ENCODE peak calls at places on chromosomes 6 and 20, in five cellular contexts. R is upper lobe of left lung, L is stomach, Y is GM12865, W is progenitor cell of endocrine pancreas. A is an unnamed sample.

GRCh38 chr20:49335456-49335855 is 57.6 kb upstream of the ZNFX1 start:
- DNase-seq in W (no peak), R (peak), L (no peak), Y (no peak), A (no peak)

GRCh38 chr6:126030045-126030444 is 43.7 kb downstream of the TRMT11 start:
- DNase-seq in L (no peak), R (no peak), Y (no peak), W (no peak), A (no peak)

GRCh38 chr6:108737594-108738546 is 110.4 kb upstream of the ARMC2 start:
- DNase-seq in R (no peak), Y (peak), W (no peak), L (peak), A (no peak)

GRCh38 chr6:81832304-81832703 is 79.8 kb upstream of the TENT5A start:
- DNase-seq in W (no peak), L (no peak), Y (no peak), R (no peak), A (no peak)

GRCh38 chr20:40108321-40108720 is 580.7 kb downstream of the MAFB start:
- DNase-seq in R (no peak), W (no peak), L (no peak), Y (no peak), A (no peak)

GRCh38 chr20:33667245-33668086 is 723 bp downstream of the ACTL10 start:
- DNase-seq in L (peak), R (peak), W (no peak), Y (peak), A (peak)

GRCh38 chr6:134519456-134519855 is 201.5 kb upstream of the SGK1 start:
- DNase-seq in Y (peak), L (no peak), W (no peak), R (no peak), A (no peak)

GRCh38 chr6:130602151-130602770 is 224.9 kb upstream of the SMLR1 start:
- DNase-seq in W (no peak), R (no peak), L (no peak), Y (no peak), A (no peak)

GRCh38 chr20:48586728-48587127 is 241.1 kb downstream of the PREX1 start:
- DNase-seq in W (no peak), Y (no peak), R (no peak), L (peak), A (no peak)

GRCh38 chr6:115712562-115712961 is 348.1 kb downstream of the FRK start:
- DNase-seq in L (no peak), Y (no peak), R (no peak), W (no peak), A (no peak)

GRCh38 chr6:139568157-139568955 is 193.9 kb upstream of the CITED2 start:
- DNase-seq in L (no peak), R (no peak), Y (no peak), W (no peak), A (no peak)

GRCh38 chr6:30889138-30889885 is 5.0 kb downstream of the DDR1 start:
- DNase-seq in R (peak), W (no peak), L (no peak), Y (no peak), A (no peak)

GRCh38 chr20:32823078-32823477 is 3.3 kb downstream of the MAPRE1 start:
- DNase-seq in Y (no peak), R (no peak), L (no peak), W (no peak), A (no peak)

GRCh38 chr20:41428285-41428684 is 61.7 kb upstream of the EMILIN3 start:
- DNase-seq in L (no peak), W (no peak), Y (no peak), R (no peak), A (no peak)

GRCh38 chr6:127266892-127267741 is 453 bp downstream of the RNF146 start:
- DNase-seq in L (peak), Y (peak), R (peak), W (no peak), A (peak)

GRCh38 chr6:40399888-40400468 is 187.2 kb downstream of the LRFN2 start:
- DNase-seq in R (no peak), W (no peak), Y (no peak), L (no peak), A (no peak)

GRCh38 chr6:115467726-115468125 is 593.0 kb downstream of the FRK start:
- DNase-seq in Y (no peak), W (no peak), R (no peak), L (no peak), A (no peak)

GRCh38 chr6:148203281-148203925 is 139.2 kb upstream of the SASH1 start:
- DNase-seq in Y (no peak), R (no peak), W (no peak), L (no peak), A (no peak)

GRCh38 chr20:37885042-37885441 is 17.9 kb upstream of the VSTM2L start:
- DNase-seq in L (no peak), R (no peak), Y (no peak), W (no peak), A (no peak)

GRCh38 chr6:37538107-37538506 is 38.4 kb upstream of the CCDC167 start:
- DNase-seq in W (no peak), L (no peak), Y (peak), R (no peak), A (no peak)

GRCh38 chr6:159981591-159982245 is 12.8 kb downstream of the IGF2R start:
- DNase-seq in L (peak), W (no peak), R (no peak), Y (peak), A (no peak)

DNA sequence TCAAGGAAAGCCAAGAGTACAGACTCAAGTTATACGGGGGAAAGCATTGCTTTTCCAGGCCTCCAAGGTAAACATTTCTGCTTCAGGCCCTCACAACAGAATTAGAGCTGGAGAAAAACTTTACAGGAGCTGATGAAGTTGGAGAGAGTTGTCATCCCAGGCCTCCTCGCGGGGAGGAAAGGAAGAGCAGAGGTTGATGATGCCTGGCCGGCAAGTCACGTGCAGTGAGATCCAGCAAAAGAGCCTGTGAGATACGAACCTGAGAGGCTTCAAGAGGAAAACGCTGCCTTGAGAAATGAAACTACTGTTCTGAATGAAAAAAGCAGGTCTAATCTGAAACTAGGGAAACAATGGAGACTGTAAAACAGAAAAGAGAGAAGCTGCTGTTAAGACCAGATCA is 122.9 kb downstream of the FAM120B start:
- DNase-seq in Y (no peak), L (no peak), R (no peak), W (no peak), A (no peak)
- TF ChIP-seq CTCF in Y (no peak), L (no peak), R (no peak), W (no peak), A (no peak)

DNA sequence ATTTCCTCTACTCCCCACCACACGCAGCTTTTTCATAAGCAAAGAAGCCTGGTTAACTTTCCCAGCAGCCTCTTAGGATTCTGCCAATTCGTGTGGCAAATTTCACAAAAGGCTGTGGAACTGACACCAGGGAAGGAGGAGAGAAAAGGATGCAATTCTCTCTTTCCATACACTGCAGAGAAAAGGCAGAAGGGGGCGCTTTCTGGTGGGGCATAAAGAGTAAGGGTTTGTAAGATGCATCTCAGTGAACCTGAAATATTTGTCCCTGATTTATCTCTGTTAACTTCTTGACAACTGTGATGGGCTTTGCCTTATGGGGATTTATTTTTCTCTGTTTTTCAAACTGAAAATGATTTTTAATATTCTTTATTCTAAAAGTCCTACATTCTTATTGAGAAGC is 45.5 kb upstream of the GLP1R start:
- DNase-seq in W (no peak), R (no peak), L (no peak), Y (peak), A (no peak)
- TF ChIP-seq CTCF in W (peak), R (no peak), L (no peak), Y (peak), A (no peak)

GRCh38 chr20:17875981-17876385 is 92.6 kb downstream of the SNX5 start:
- DNase-seq in Y (no peak), W (no peak), R (no peak), L (no peak), A (no peak)
- TF ChIP-seq CTCF in Y (no peak), W (no peak), R (no peak), L (no peak), A (no peak)

DNA sequence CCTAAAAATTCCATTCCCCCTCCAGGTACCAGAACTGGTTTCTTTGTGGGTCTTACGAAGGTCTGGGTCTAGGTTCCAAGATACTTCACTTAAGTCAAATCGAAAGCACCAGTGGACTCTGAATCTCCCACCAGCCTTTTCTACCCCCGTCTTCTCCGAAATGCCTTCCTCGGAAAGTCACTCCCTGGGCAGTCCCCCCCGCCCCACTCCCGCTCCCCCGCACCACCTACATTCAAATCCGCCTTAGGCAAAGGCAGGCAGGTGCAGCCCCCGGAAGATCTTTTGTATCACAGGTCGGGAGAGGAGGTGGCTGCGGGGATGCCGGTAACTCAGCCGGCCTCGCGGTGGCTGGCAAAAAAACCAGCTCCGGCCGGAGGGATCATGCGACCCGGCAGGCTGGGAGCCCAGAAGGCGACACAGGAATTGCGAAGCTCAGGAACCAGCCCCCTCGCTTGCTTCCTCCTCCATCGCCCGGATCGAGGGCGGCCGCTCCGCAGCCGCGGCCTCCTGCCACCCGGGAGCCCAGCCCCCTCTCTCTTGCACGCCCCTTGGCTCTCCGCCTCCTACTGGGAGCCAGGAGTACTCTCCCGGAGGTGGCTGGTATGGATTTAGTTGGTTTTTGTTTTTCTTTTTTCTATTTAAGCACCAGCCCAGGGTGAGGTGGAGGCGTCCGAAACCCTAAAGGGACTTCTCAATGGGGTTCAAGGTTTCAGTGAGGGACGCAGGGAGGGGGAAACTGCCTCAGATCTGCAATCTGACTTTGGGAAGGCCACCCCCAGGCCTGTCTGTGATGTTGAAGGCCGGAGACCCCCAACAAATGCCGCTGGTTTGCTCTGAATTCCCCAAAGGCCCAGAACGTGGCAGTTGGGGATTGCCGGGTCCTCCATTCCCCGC is at the start of gene BCL2L1:
- DNase-seq in Y (peak), L (peak), W (peak), R (peak), A (peak)
- TF ChIP-seq CTCF in Y (peak), L (peak), W (peak), R (peak), A (no peak)

DNA sequence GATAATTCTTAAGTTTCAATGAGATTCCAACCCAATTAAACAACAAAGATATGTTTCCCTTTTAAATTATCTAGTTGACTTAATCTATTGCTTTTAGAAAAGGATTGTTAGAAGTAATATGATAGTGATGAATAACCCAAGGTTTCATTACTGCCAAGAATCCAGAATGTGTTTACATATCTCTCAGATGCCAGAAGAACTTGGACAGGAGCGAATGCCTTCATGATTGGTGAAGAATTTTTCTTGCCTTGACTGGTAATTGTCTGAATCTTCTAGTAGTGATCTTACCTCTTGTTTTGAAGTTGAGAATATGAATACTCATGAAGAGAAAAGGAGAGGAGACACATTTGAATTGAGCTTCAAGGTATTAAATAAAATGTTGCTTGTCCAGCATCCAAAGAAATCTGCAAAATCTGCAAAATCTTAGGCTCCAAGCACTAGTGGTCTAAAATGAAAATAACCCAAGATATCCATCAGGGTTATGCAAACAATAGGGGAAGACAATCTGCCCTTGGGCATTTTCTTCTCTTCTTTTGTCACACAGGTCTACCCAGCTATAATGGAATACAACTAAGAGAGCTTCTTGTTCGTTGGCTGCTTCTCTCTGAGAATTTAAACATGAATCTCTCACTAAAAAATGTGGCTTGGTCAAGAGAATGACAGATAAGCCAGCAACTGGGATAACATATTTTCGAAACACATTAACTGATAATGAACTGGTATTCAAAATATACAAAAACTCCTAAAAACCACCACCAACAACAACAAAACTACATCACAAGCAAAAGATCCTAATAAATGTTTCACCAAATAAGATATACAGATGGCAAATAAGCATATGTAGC is 928.9 kb downstream of the EYS start:
- DNase-seq in W (no peak), Y (no peak), L (no peak), R (no peak), A (no peak)
- TF ChIP-seq CTCF in W (no peak), Y (no peak), L (no peak), R (no peak), A (no peak)

DNA sequence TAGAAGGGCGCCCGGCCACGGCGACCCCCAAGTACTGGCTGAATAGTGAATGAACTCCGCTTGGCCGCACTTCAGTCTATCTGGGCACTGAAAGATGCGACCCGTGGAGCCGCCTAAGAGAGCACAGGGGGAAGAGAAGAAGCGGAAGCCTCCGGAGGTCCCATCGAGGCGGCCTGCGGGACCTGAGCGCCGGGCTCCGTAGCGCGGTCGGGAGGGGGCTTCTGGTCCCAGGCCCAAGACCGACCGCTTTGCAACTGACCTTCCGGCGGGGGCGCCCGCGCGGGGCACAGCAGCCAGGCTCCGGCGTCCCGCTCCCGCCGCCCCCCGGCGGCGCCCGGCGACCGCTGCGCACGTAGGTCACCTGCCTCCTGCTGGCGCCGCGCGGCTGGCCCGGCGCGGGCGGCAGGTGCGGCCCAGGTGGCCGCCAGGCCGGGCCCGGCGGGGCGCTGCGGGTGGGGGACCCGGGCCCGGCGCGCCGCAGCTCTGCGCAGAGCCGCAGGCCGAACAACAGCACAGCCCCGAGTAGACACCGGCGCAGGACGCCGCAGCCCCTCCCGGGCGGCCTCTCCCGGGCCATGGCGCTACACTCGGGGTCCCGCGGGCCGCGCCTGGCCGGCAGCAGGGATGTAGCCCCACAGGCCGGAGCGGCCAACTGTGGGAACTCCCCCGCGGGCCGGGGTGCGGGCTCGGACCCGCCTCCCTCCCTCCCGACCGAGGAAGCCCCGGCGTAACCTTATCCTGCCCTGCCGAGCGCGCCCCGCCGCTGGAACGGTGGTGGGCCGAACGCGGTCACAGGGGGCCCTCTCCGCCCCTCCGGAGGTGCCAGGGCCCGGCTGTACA is at the start of gene METTL24:
- DNase-seq in L (peak), W (peak), R (peak), Y (no peak), A (peak)
- TF ChIP-seq CTCF in L (no peak), W (peak), R (no peak), Y (no peak), A (no peak)

DNA sequence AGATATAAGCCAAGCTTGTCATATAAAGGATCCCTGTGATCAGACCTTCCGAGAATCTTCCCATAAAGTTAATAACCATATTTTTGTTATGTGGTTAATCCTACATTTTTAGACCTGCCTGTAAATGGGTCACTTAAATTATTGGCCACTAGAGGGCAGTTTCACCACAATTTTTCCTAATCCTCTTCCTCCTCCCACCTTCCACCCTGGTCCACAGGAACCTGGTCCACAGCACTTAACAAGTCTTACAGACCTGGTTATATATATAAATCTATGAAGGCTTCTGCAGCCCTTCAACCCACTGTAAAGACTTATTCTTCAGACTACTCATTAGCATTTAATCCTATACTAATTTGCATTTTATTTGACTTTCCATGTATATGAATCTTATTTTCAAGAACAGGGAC is 28.3 kb downstream of the MRS2 start:
- DNase-seq in L (no peak), W (no peak), R (no peak), Y (peak), A (no peak)
- TF ChIP-seq CTCF in L (peak), W (peak), R (peak), Y (peak), A (peak)

A was measured in activated B cell treated with CpG ODN at 0.5 μM for 24 hours.